ENCODE peak calls at places on chromosomes 13 and 19, in seven cellular contexts. One of them, this sample, is unnamed.

GRCh38 chr19:15197275-15198005 is 3.4 kb downstream of the NOTCH3 start:
- DNase-seq in GM23338: no peak
- DNase-seq in PC-3: no peak
- DNase-seq in hepatocyte: no peak
- DNase-seq in MM.1S: no peak
- DNase-seq in HCT116: no peak
- DNase-seq in GM23248: peak
- DNase-seq in this sample: no peak

GRCh38 chr19:51351266-51351990 is 9.5 kb upstream of the VSIG10L start:
- DNase-seq in hepatocyte: no peak
- DNase-seq in HCT116: no peak
- DNase-seq in GM23248: no peak
- DNase-seq in PC-3: no peak
- DNase-seq in MM.1S: no peak
- DNase-seq in GM23338: no peak
- DNase-seq in this sample: no peak

GRCh38 chr19:13366529-13367143 is 139.6 kb downstream of the CACNA1A start:
- DNase-seq in HCT116: peak
- DNase-seq in GM23338: peak
- DNase-seq in MM.1S: peak
- DNase-seq in GM23248: peak
- DNase-seq in hepatocyte: no peak
- DNase-seq in PC-3: peak
- DNase-seq in this sample: peak

GRCh38 chr19:48968179-48968661 is 3.1 kb downstream of the FTL start:
- DNase-seq in GM23248: peak
- DNase-seq in PC-3: no peak
- DNase-seq in HCT116: no peak
- DNase-seq in MM.1S: no peak
- DNase-seq in GM23338: no peak
- DNase-seq in hepatocyte: no peak
- DNase-seq in this sample: no peak

GRCh38 chr13:52136763-52137162 is 7.9 kb upstream of the NEK5 start:
- DNase-seq in GM23248: no peak
- DNase-seq in HCT116: no peak
- DNase-seq in MM.1S: no peak
- DNase-seq in PC-3: no peak
- DNase-seq in GM23338: no peak
- DNase-seq in hepatocyte: no peak
- DNase-seq in this sample: no peak

GRCh38 chr13:33628662-33629061 is 189.3 kb upstream of the RFC3 start:
- DNase-seq in HCT116: no peak
- DNase-seq in PC-3: no peak
- DNase-seq in MM.1S: no peak
- DNase-seq in GM23248: no peak
- DNase-seq in GM23338: no peak
- DNase-seq in hepatocyte: no peak
- DNase-seq in this sample: no peak

GRCh38 chr13:102250448-102250847 is 151.4 kb downstream of the FGF14 start:
- DNase-seq in PC-3: no peak
- DNase-seq in HCT116: no peak
- DNase-seq in GM23248: no peak
- DNase-seq in hepatocyte: no peak
- DNase-seq in GM23338: no peak
- DNase-seq in MM.1S: no peak
- DNase-seq in this sample: no peak

GRCh38 chr19:36152061-36152885 is at the start of gene COX7A1:
- DNase-seq in HCT116: no peak
- DNase-seq in GM23248: peak
- DNase-seq in GM23338: peak
- DNase-seq in PC-3: no peak
- DNase-seq in MM.1S: no peak
- DNase-seq in hepatocyte: no peak
- DNase-seq in this sample: no peak

GRCh38 chr13:24269803-24270202 is 39.6 kb upstream of the C1QTNF9 start:
- DNase-seq in GM23338: no peak
- DNase-seq in hepatocyte: no peak
- DNase-seq in GM23248: peak
- DNase-seq in HCT116: no peak
- DNase-seq in PC-3: no peak
- DNase-seq in MM.1S: no peak
- DNase-seq in this sample: no peak

GRCh38 chr13:74090397-74090796 is 43.8 kb downstream of the KLF12 start:
- DNase-seq in GM23248: no peak
- DNase-seq in HCT116: no peak
- DNase-seq in MM.1S: no peak
- DNase-seq in GM23338: no peak
- DNase-seq in PC-3: peak
- DNase-seq in hepatocyte: no peak
- DNase-seq in this sample: no peak

GRCh38 chr19:56174550-56174949 is 1.3 kb upstream of the GALP start:
- DNase-seq in hepatocyte: no peak
- DNase-seq in PC-3: no peak
- DNase-seq in HCT116: no peak
- DNase-seq in GM23248: no peak
- DNase-seq in MM.1S: no peak
- DNase-seq in GM23338: no peak
- DNase-seq in this sample: no peak

GRCh38 chr19:38877781-38878574 is at the start of gene RINL:
- DNase-seq in HCT116: no peak
- DNase-seq in PC-3: no peak
- DNase-seq in hepatocyte: peak
- DNase-seq in GM23338: peak
- DNase-seq in MM.1S: peak
- DNase-seq in GM23248: no peak
- DNase-seq in this sample: no peak

GRCh38 chr13:104008571-104009435 is 942.6 kb upstream of the SLC10A2 start:
- DNase-seq in GM23338: no peak
- DNase-seq in GM23248: no peak
- DNase-seq in PC-3: peak
- DNase-seq in hepatocyte: no peak
- DNase-seq in HCT116: no peak
- DNase-seq in MM.1S: no peak
- DNase-seq in this sample: no peak

GRCh38 chr19:19477705-19478383 is 37.5 kb downstream of the TSSK6 start:
- DNase-seq in hepatocyte: no peak
- DNase-seq in MM.1S: no peak
- DNase-seq in HCT116: no peak
- DNase-seq in PC-3: peak
- DNase-seq in GM23338: no peak
- DNase-seq in GM23248: no peak
- DNase-seq in this sample: no peak

GRCh38 chr19:8028951-8029491 is 23.5 kb upstream of the CCL25 start:
- DNase-seq in HCT116: no peak
- DNase-seq in MM.1S: no peak
- DNase-seq in hepatocyte: peak
- DNase-seq in GM23338: peak
- DNase-seq in GM23248: peak
- DNase-seq in PC-3: no peak
- DNase-seq in this sample: peak

GRCh38 chr19:31512403-31512970 is 163.3 kb upstream of the TSHZ3 start:
- DNase-seq in GM23338: no peak
- DNase-seq in GM23248: no peak
- DNase-seq in MM.1S: no peak
- DNase-seq in HCT116: no peak
- DNase-seq in hepatocyte: no peak
- DNase-seq in PC-3: no peak
- DNase-seq in this sample: no peak

GRCh38 chr19:16001481-16002312 is 52.9 kb downstream of the OR10H4 start:
- DNase-seq in MM.1S: peak
- DNase-seq in GM23248: peak
- DNase-seq in hepatocyte: no peak
- DNase-seq in GM23338: no peak
- DNase-seq in PC-3: peak
- DNase-seq in HCT116: no peak
- DNase-seq in this sample: no peak

GRCh38 chr13:91284335-91284734 is 63.2 kb upstream of the MIR17HG start:
- DNase-seq in GM23248: no peak
- DNase-seq in PC-3: no peak
- DNase-seq in MM.1S: no peak
- DNase-seq in GM23338: no peak
- DNase-seq in hepatocyte: no peak
- DNase-seq in HCT116: no peak
- DNase-seq in this sample: no peak

GRCh38 chr19:31211088-31211487 is 138.1 kb downstream of the TSHZ3 start:
- DNase-seq in hepatocyte: no peak
- DNase-seq in MM.1S: no peak
- DNase-seq in PC-3: no peak
- DNase-seq in GM23338: no peak
- DNase-seq in HCT116: no peak
- DNase-seq in GM23248: no peak
- DNase-seq in this sample: no peak

GRCh38 chr13:58587183-58587582 is 955.6 kb downstream of the PCDH17 start:
- DNase-seq in hepatocyte: no peak
- DNase-seq in GM23338: no peak
- DNase-seq in MM.1S: peak
- DNase-seq in PC-3: no peak
- DNase-seq in GM23248: no peak
- DNase-seq in HCT116: no peak
- DNase-seq in this sample: no peak

GRCh38 chr13:41649659-41650058 is 192.3 kb downstream of the RGCC start:
- DNase-seq in GM23248: peak
- DNase-seq in PC-3: peak
- DNase-seq in hepatocyte: no peak
- DNase-seq in HCT116: peak
- DNase-seq in MM.1S: no peak
- DNase-seq in GM23338: peak
- DNase-seq in this sample: peak

GRCh38 chr19:33697766-33698165 is 76.0 kb downstream of the CHST8 start:
- DNase-seq in hepatocyte: no peak
- DNase-seq in GM23338: no peak
- DNase-seq in MM.1S: no peak
- DNase-seq in GM23248: no peak
- DNase-seq in HCT116: no peak
- DNase-seq in PC-3: no peak
- DNase-seq in this sample: no peak

GRCh38 chr13:112783135-112783945 is 93.5 kb downstream of the ATP11A start:
- DNase-seq in GM23248: peak
- DNase-seq in MM.1S: no peak
- DNase-seq in hepatocyte: no peak
- DNase-seq in HCT116: no peak
- DNase-seq in GM23338: no peak
- DNase-seq in PC-3: no peak
- DNase-seq in this sample: no peak

GRCh38 chr13:108855737-108856387 is 226.5 kb downstream of the MYO16 start:
- DNase-seq in PC-3: no peak
- DNase-seq in GM23248: no peak
- DNase-seq in GM23338: peak
- DNase-seq in HCT116: no peak
- DNase-seq in hepatocyte: no peak
- DNase-seq in MM.1S: peak
- DNase-seq in this sample: no peak

GRCh38 chr19:4776436-4777205 is 14.9 kb upstream of the FEM1A start:
- DNase-seq in GM23338: peak
- DNase-seq in MM.1S: no peak
- DNase-seq in hepatocyte: no peak
- DNase-seq in PC-3: peak
- DNase-seq in HCT116: no peak
- DNase-seq in GM23248: peak
- DNase-seq in this sample: peak

GRCh38 chr19:10431943-10432735 is 11.8 kb downstream of the PDE4A start:
- DNase-seq in hepatocyte: peak
- DNase-seq in PC-3: peak
- DNase-seq in HCT116: no peak
- DNase-seq in GM23248: peak
- DNase-seq in GM23338: peak
- DNase-seq in MM.1S: no peak
- DNase-seq in this sample: peak

GRCh38 chr13:99894835-99895427 is 76.6 kb downstream of the ZIC5 start:
- DNase-seq in GM23248: peak
- DNase-seq in MM.1S: no peak
- DNase-seq in hepatocyte: no peak
- DNase-seq in HCT116: no peak
- DNase-seq in GM23338: peak
- DNase-seq in PC-3: no peak
- DNase-seq in this sample: peak

GRCh38 chr13:113151745-113152707 is 6.4 kb upstream of the PROZ start:
- DNase-seq in GM23248: peak
- DNase-seq in MM.1S: peak
- DNase-seq in HCT116: no peak
- DNase-seq in GM23338: no peak
- DNase-seq in hepatocyte: peak
- DNase-seq in PC-3: peak
- DNase-seq in this sample: no peak

GRCh38 chr13:95970878-95971277 is 82.3 kb downstream of the UGGT2 start:
- DNase-seq in hepatocyte: no peak
- DNase-seq in GM23248: no peak
- DNase-seq in PC-3: no peak
- DNase-seq in GM23338: peak
- DNase-seq in MM.1S: no peak
- DNase-seq in HCT116: no peak
- DNase-seq in this sample: no peak
- TF ChIP-seq EZH2phosphoT487 in hepatocyte: no peak
- TF ChIP-seq EZH2phosphoT487 in GM23248: no peak
- TF ChIP-seq EZH2phosphoT487 in PC-3: no peak
- TF ChIP-seq EZH2phosphoT487 in GM23338: no peak
- TF ChIP-seq EZH2phosphoT487 in MM.1S: no peak
- TF ChIP-seq EZH2phosphoT487 in HCT116: no peak
- TF ChIP-seq EZH2phosphoT487 in this sample: no peak

DNA sequence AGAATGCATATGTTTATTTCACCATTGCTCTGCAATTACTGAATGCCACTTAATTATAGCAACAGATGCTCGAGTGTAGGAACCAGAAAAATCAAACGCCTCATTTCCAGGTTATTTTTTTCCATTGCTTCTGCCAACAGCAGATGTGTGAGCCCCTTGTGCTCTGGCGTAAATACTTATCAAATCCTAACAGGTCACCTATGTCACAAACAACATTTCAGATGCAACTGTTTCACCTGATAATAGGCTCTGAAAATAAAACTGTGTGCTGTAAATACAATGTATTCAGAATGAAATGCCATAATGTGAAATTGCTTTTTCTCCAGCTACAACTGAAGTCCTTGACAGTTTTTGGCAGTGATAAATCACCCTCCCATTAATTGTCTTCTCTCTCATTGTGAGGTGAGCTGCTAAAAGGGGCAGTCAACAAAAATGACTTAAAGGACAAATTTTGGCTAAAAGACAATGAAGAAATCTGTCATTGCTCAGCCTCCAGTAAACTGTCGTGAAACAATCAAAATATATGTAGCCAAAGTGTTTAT is 344.0 kb downstream of the DACH1 start:
- DNase-seq in MM.1S: no peak
- DNase-seq in GM23338: no peak
- DNase-seq in GM23248: no peak
- DNase-seq in hepatocyte: no peak
- DNase-seq in HCT116: no peak
- DNase-seq in PC-3: no peak
- DNase-seq in this sample: no peak
- TF ChIP-seq EZH2 in MM.1S: no peak
- TF ChIP-seq EZH2 in GM23338: no peak
- TF ChIP-seq EZH2 in GM23248: no peak
- TF ChIP-seq EZH2 in hepatocyte: no peak
- TF ChIP-seq EZH2 in HCT116: no peak
- TF ChIP-seq EZH2 in PC-3: no peak
- TF ChIP-seq EZH2 in this sample: no peak

GRCh38 chr19:29467824-29468401 is 57.9 kb upstream of the VSTM2B start:
- DNase-seq in GM23338: peak
- DNase-seq in PC-3: peak
- DNase-seq in hepatocyte: peak
- DNase-seq in HCT116: peak
- DNase-seq in GM23248: peak
- DNase-seq in MM.1S: peak
- DNase-seq in this sample: peak
- TF ChIP-seq EZH2phosphoT487 in GM23338: no peak
- TF ChIP-seq EZH2phosphoT487 in PC-3: no peak
- TF ChIP-seq EZH2phosphoT487 in hepatocyte: no peak
- TF ChIP-seq EZH2phosphoT487 in HCT116: no peak
- TF ChIP-seq EZH2phosphoT487 in GM23248: no peak
- TF ChIP-seq EZH2phosphoT487 in MM.1S: no peak
- TF ChIP-seq EZH2phosphoT487 in this sample: no peak

GRCh38 chr19:17266975-17267788 is at the start of gene BABAM1:
- DNase-seq in PC-3: peak
- DNase-seq in GM23338: peak
- DNase-seq in hepatocyte: peak
- DNase-seq in HCT116: peak
- DNase-seq in GM23248: peak
- DNase-seq in MM.1S: peak
- DNase-seq in this sample: peak
- TF ChIP-seq EZH2 in PC-3: no peak
- TF ChIP-seq EZH2 in GM23338: no peak
- TF ChIP-seq EZH2 in hepatocyte: no peak
- TF ChIP-seq EZH2 in HCT116: no peak
- TF ChIP-seq EZH2 in GM23248: no peak
- TF ChIP-seq EZH2 in MM.1S: no peak
- TF ChIP-seq EZH2 in this sample: no peak

This sample was measured in neural progenitor cell.